ENCODE peak calls at places on chromosomes 12 and 14, in six cellular contexts. One of them, this sample, is unnamed. For H3K27me3, the result is how much of the 10 kb centered on the place peaks cover.

GRCh38 chr12:1277905-1278304 is 286.9 kb downstream of the ERC1 start:
- DNase-seq in kidney epithelial cell: no peak
- DNase-seq in uterus: no peak
- DNase-seq in neuronal stem cell: no peak
- DNase-seq in mesenchymal stem cell: no peak
- DNase-seq in H9: no peak
- DNase-seq in this sample: no peak

GRCh38 chr12:113260127-113260526 is 38.9 kb downstream of the TPCN1 start:
- DNase-seq in kidney epithelial cell: no peak
- DNase-seq in uterus: no peak
- DNase-seq in neuronal stem cell: no peak
- DNase-seq in mesenchymal stem cell: no peak
- DNase-seq in H9: no peak
- DNase-seq in this sample: no peak

GRCh38 chr14:50875359-50876090 is 3.7 kb downstream of the ABHD12B start:
- DNase-seq in kidney epithelial cell: peak
- DNase-seq in uterus: no peak
- DNase-seq in neuronal stem cell: no peak
- DNase-seq in mesenchymal stem cell: no peak
- DNase-seq in H9: no peak
- DNase-seq in this sample: no peak

GRCh38 chr12:74283646-74284045 is 254.0 kb upstream of the ATXN7L3B start:
- DNase-seq in kidney epithelial cell: no peak
- DNase-seq in uterus: no peak
- DNase-seq in neuronal stem cell: no peak
- DNase-seq in mesenchymal stem cell: no peak
- DNase-seq in H9: no peak
- DNase-seq in this sample: no peak

GRCh38 chr12:115597157-115597712 is 680.3 kb downstream of the MED13L start:
- DNase-seq in kidney epithelial cell: peak
- DNase-seq in uterus: no peak
- DNase-seq in neuronal stem cell: no peak
- DNase-seq in mesenchymal stem cell: peak
- DNase-seq in H9: no peak
- DNase-seq in this sample: peak

GRCh38 chr12:77058740-77059139 is 6.6 kb downstream of the E2F7 start:
- DNase-seq in kidney epithelial cell: no peak
- DNase-seq in uterus: no peak
- DNase-seq in neuronal stem cell: no peak
- DNase-seq in mesenchymal stem cell: peak
- DNase-seq in H9: no peak
- DNase-seq in this sample: no peak

GRCh38 chr14:91409991-91410401 is 7.6 kb downstream of the CCDC88C start:
- DNase-seq in kidney epithelial cell: no peak
- DNase-seq in uterus: no peak
- DNase-seq in neuronal stem cell: no peak
- DNase-seq in mesenchymal stem cell: no peak
- DNase-seq in H9: no peak
- DNase-seq in this sample: no peak

GRCh38 chr12:93803408-93803807 is 126.2 kb downstream of the CRADD start:
- DNase-seq in kidney epithelial cell: peak
- DNase-seq in uterus: no peak
- DNase-seq in neuronal stem cell: no peak
- DNase-seq in mesenchymal stem cell: no peak
- DNase-seq in H9: no peak
- DNase-seq in this sample: peak

GRCh38 chr14:29039171-29039570 is 272.6 kb downstream of the FOXG1 start:
- DNase-seq in kidney epithelial cell: no peak
- DNase-seq in uterus: no peak
- DNase-seq in neuronal stem cell: no peak
- DNase-seq in mesenchymal stem cell: peak
- DNase-seq in H9: no peak
- DNase-seq in this sample: peak

GRCh38 chr12:123772074-123772473 is 10.0 kb downstream of the DNAH10 start:
- DNase-seq in kidney epithelial cell: no peak
- DNase-seq in uterus: no peak
- DNase-seq in neuronal stem cell: no peak
- DNase-seq in mesenchymal stem cell: no peak
- DNase-seq in H9: no peak
- DNase-seq in this sample: no peak

GRCh38 chr14:105165134-105165704 is 3.4 kb downstream of the JAG2 start:
- DNase-seq in kidney epithelial cell: no peak
- DNase-seq in uterus: no peak
- DNase-seq in neuronal stem cell: no peak
- DNase-seq in mesenchymal stem cell: no peak
- DNase-seq in H9: no peak
- DNase-seq in this sample: no peak

GRCh38 chr14:87894920-87895319 is 98.1 kb downstream of the GALC start:
- DNase-seq in kidney epithelial cell: no peak
- DNase-seq in uterus: no peak
- DNase-seq in neuronal stem cell: no peak
- DNase-seq in mesenchymal stem cell: no peak
- DNase-seq in H9: no peak
- DNase-seq in this sample: no peak

GRCh38 chr12:108599948-108600701 is 2.2 kb upstream of the TMEM119 start:
- DNase-seq in kidney epithelial cell: no peak
- DNase-seq in uterus: no peak
- DNase-seq in neuronal stem cell: no peak
- DNase-seq in mesenchymal stem cell: no peak
- DNase-seq in H9: no peak
- DNase-seq in this sample: no peak

GRCh38 chr14:66284346-66284745 is 201.8 kb upstream of the CCDC196 start:
- DNase-seq in kidney epithelial cell: peak
- DNase-seq in uterus: no peak
- DNase-seq in neuronal stem cell: no peak
- DNase-seq in mesenchymal stem cell: no peak
- DNase-seq in H9: no peak
- DNase-seq in this sample: peak

GRCh38 chr12:46455648-46456352 is 83.2 kb upstream of the SLC38A2 start:
- DNase-seq in kidney epithelial cell: peak
- DNase-seq in uterus: no peak
- DNase-seq in neuronal stem cell: no peak
- DNase-seq in mesenchymal stem cell: no peak
- DNase-seq in H9: no peak
- DNase-seq in this sample: peak

GRCh38 chr12:104796475-104796862 is 161.6 kb downstream of the SLC41A2 start:
- DNase-seq in kidney epithelial cell: no peak
- DNase-seq in uterus: no peak
- DNase-seq in neuronal stem cell: no peak
- DNase-seq in mesenchymal stem cell: no peak
- DNase-seq in H9: no peak
- DNase-seq in this sample: no peak

GRCh38 chr14:106228541-106229158 is 702.3 kb downstream of the TMEM121 start:
- DNase-seq in kidney epithelial cell: no peak
- DNase-seq in uterus: no peak
- DNase-seq in neuronal stem cell: no peak
- DNase-seq in mesenchymal stem cell: no peak
- DNase-seq in H9: no peak
- DNase-seq in this sample: no peak

GRCh38 chr12:100493371-100494012 is 19.8 kb downstream of the NR1H4 start:
- DNase-seq in kidney epithelial cell: no peak
- DNase-seq in uterus: no peak
- DNase-seq in neuronal stem cell: no peak
- DNase-seq in mesenchymal stem cell: no peak
- DNase-seq in H9: no peak
- DNase-seq in this sample: no peak

GRCh38 chr12:26871985-26872384 is 39.0 kb upstream of the ITPR2 start:
- DNase-seq in kidney epithelial cell: no peak
- DNase-seq in uterus: no peak
- DNase-seq in neuronal stem cell: no peak
- DNase-seq in mesenchymal stem cell: no peak
- DNase-seq in H9: no peak
- DNase-seq in this sample: no peak

GRCh38 chr14:58100735-58101368 is 51.2 kb downstream of the ARMH4 start:
- DNase-seq in kidney epithelial cell: no peak
- DNase-seq in uterus: no peak
- DNase-seq in neuronal stem cell: no peak
- DNase-seq in mesenchymal stem cell: peak
- DNase-seq in H9: no peak
- DNase-seq in this sample: peak

GRCh38 chr12:64459388-64460024 is 7.6 kb downstream of the TBK1 start:
- DNase-seq in kidney epithelial cell: no peak
- DNase-seq in uterus: no peak
- DNase-seq in neuronal stem cell: no peak
- DNase-seq in mesenchymal stem cell: peak
- DNase-seq in H9: no peak
- DNase-seq in this sample: no peak

GRCh38 chr12:114396153-114396868 is 9.6 kb downstream of the TBX5 start:
- DNase-seq in kidney epithelial cell: no peak
- DNase-seq in uterus: no peak
- DNase-seq in neuronal stem cell: peak
- DNase-seq in mesenchymal stem cell: no peak
- DNase-seq in H9: no peak
- DNase-seq in this sample: no peak

GRCh38 chr12:6104027-6104426 is 20.4 kb downstream of the VWF start:
- DNase-seq in kidney epithelial cell: no peak
- DNase-seq in uterus: no peak
- DNase-seq in neuronal stem cell: no peak
- DNase-seq in mesenchymal stem cell: no peak
- DNase-seq in H9: no peak
- DNase-seq in this sample: no peak

GRCh38 chr12:96698521-96698920 is 208.5 kb upstream of the NEDD1 start:
- DNase-seq in kidney epithelial cell: no peak
- DNase-seq in uterus: no peak
- DNase-seq in neuronal stem cell: no peak
- DNase-seq in mesenchymal stem cell: no peak
- DNase-seq in H9: no peak
- DNase-seq in this sample: no peak
- H3K27me3 ChIP-seq in kidney epithelial cell: under half
- H3K27me3 ChIP-seq in uterus: under half
- H3K27me3 ChIP-seq in neuronal stem cell: under half
- H3K27me3 ChIP-seq in mesenchymal stem cell: under half
- H3K27me3 ChIP-seq in H9: under half
- H3K27me3 ChIP-seq in this sample: under half

GRCh38 chr12:132438726-132439125 is 51.2 kb upstream of the FBRSL1 start:
- DNase-seq in kidney epithelial cell: no peak
- DNase-seq in uterus: no peak
- DNase-seq in neuronal stem cell: no peak
- DNase-seq in mesenchymal stem cell: no peak
- DNase-seq in H9: no peak
- DNase-seq in this sample: no peak
- H3K27me3 ChIP-seq in kidney epithelial cell: under half
- H3K27me3 ChIP-seq in uterus: under half
- H3K27me3 ChIP-seq in neuronal stem cell: under half
- H3K27me3 ChIP-seq in mesenchymal stem cell: under half
- H3K27me3 ChIP-seq in H9: under half
- H3K27me3 ChIP-seq in this sample: under half

DNA sequence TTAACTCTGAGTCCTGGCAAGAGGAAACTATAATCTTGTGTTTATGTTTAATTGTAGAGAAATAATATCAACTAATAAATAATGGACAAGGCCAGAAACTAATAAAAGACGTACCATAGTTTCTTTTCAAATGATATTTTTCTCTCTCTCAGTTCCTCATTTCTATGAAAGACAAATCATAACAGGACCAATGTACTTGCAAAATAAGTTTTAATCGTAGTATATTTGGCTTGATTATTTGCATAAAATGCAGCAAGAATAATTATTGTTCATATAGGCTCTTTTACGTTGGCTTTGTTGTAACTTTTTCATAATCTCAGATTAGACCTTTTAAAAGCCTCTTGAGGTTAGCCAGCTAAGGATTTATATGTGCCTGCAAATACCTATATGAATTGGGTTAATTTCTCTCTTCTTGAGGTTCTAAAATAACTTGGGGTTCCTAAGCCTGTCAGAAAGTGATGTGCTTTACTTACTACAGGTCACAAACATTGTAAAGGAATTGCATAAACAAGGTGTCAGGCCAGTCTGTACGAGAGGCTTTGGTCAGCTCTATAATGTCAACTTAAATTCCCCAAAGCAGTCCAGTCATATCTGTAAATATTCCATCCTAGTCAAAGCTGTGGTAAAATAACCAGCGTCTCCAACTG is 152.8 kb upstream of the PTPRQ start:
- DNase-seq in kidney epithelial cell: no peak
- DNase-seq in uterus: no peak
- DNase-seq in neuronal stem cell: no peak
- DNase-seq in mesenchymal stem cell: peak
- DNase-seq in H9: no peak
- DNase-seq in this sample: no peak
- H3K27me3 ChIP-seq in kidney epithelial cell: under half
- H3K27me3 ChIP-seq in uterus: under half
- H3K27me3 ChIP-seq in neuronal stem cell: under half
- H3K27me3 ChIP-seq in mesenchymal stem cell: under half
- H3K27me3 ChIP-seq in H9: under half
- H3K27me3 ChIP-seq in this sample: under half

DNA sequence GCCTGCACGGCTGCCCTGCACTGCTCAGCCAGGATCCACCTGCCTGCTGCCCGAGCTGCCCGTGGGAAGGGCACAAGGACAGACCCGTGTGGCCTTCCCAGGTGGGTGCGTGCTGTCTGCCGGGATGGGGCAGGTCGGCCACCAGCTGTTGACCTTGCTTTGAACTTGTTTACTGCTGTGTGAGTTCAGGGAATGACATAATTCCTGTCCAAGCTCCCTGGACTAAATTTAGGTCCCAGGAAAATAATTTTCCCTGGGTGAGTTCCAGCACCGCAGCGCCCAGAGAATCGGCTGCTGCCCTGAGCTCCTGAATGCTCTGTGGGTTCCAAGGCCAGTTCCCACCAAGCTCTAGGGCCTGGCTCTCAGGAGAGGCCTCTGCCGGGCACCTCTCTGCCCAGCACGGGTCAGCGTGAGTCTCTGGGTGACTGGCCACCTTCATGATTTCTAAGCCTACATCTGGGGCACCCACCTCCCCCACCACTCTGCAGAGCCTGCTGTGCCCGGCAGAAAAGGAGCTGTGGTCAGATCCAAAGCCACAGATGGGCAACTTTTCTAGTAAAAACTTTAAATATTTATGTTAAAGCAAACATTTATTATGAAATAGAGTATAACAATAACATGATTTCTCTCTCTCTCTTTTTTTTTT is 27.2 kb upstream of the MLXIP start:
- DNase-seq in kidney epithelial cell: no peak
- DNase-seq in uterus: peak
- DNase-seq in neuronal stem cell: no peak
- DNase-seq in mesenchymal stem cell: peak
- DNase-seq in H9: no peak
- DNase-seq in this sample: no peak
- H3K27me3 ChIP-seq in kidney epithelial cell: under half
- H3K27me3 ChIP-seq in uterus: under half
- H3K27me3 ChIP-seq in neuronal stem cell: under half
- H3K27me3 ChIP-seq in mesenchymal stem cell: under half
- H3K27me3 ChIP-seq in H9: under half
- H3K27me3 ChIP-seq in this sample: under half

DNA sequence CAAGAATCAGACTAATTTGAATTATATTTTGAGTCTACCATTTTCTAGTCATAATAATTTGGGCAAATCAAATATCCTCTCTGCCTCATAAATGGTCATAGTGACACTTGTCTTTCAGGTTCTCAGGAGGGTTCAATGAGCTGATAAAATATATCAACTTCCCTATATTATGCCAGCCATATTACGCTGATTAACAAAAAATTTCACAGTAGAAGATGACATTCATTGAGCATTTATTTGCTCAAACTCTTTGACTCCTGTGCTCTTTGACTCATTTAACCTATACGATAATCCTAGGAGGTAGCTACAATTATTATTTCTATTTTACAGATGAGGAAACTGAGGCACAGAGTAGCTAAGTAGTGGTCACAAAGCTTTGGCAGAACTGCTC is 60.0 kb upstream of the CCDC91 start:
- DNase-seq in kidney epithelial cell: no peak
- DNase-seq in uterus: no peak
- DNase-seq in neuronal stem cell: no peak
- DNase-seq in mesenchymal stem cell: no peak
- DNase-seq in H9: no peak
- DNase-seq in this sample: no peak
- H3K27me3 ChIP-seq in kidney epithelial cell: under half
- H3K27me3 ChIP-seq in uterus: under half
- H3K27me3 ChIP-seq in neuronal stem cell: under half
- H3K27me3 ChIP-seq in mesenchymal stem cell: under half
- H3K27me3 ChIP-seq in H9: under half
- H3K27me3 ChIP-seq in this sample: under half

This sample was measured in bronchial epithelial cell.